ENCODE peak calls at places on chromosome 19, in four cellular contexts. W, I, Z and K are unnamed samples.

GRCh38 chr19:24033962-24034342 is 53.0 kb upstream of the ZNF254 start:
- DNase-seq in I (peak), Z (peak), W (no peak), K (no peak)

GRCh38 chr19:872266-872951 is 12.9 kb downstream of the CFD start:
- DNase-seq in Z (no peak), I (peak), W (peak), K (peak)

GRCh38 chr19:6076675-6077463 is 33.4 kb downstream of the RFX2 start:
- DNase-seq in W (no peak), Z (no peak), I (no peak), K (no peak)

GRCh38 chr19:45049073-45049736 is 10.4 kb downstream of the CLASRP start:
- DNase-seq in Z (no peak), I (no peak), W (no peak), K (no peak)

GRCh38 chr19:35299523-35300339 is 7.8 kb downstream of the MAG start:
- DNase-seq in W (no peak), I (peak), Z (no peak), K (peak)

GRCh38 chr19:29655648-29656335 is 9.5 kb upstream of the PLEKHF1 start:
- DNase-seq in I (no peak), W (no peak), Z (no peak), K (no peak)

GRCh38 chr19:18464646-18465045 is 26.7 kb upstream of the ISYNA1 start:
- DNase-seq in Z (peak), I (no peak), W (no peak), K (no peak)

GRCh38 chr19:29712744-29713516 is 2.1 kb downstream of the C19orf12 start:
- DNase-seq in Z (no peak), I (no peak), W (no peak), K (no peak)

GRCh38 chr19:32018014-32018413 is 327.4 kb upstream of the ZNF507 start:
- DNase-seq in I (no peak), Z (no peak), W (no peak), K (no peak)

GRCh38 chr19:18996796-18997394 is 36.4 kb downstream of the SUGP2 start:
- DNase-seq in I (no peak), Z (no peak), W (no peak), K (no peak)

GRCh38 chr19:54179921-54180452 is 7.0 kb upstream of the TMC4 start:
- DNase-seq in I (no peak), Z (peak), W (no peak), K (peak)

GRCh38 chr19:54325194-54325621 is 12.2 kb upstream of the LILRA5 start:
- DNase-seq in W (no peak), I (peak), Z (peak), K (peak)

GRCh38 chr19:5586300-5587070 is 18.7 kb upstream of the TINCR start:
- DNase-seq in Z (no peak), I (no peak), W (no peak), K (no peak)

GRCh38 chr19:18109731-18110671 is 12.4 kb downstream of the MAST3 start:
- DNase-seq in Z (peak), I (peak), W (no peak), K (peak)

GRCh38 chr19:29044037-29044436 is 168.9 kb downstream of the UQCRFS1 start:
- DNase-seq in W (no peak), Z (no peak), I (no peak), K (no peak)

GRCh38 chr19:3768748-3769099 is 3.3 kb downstream of the RAX2 start:
- DNase-seq in W (no peak), I (no peak), Z (no peak), K (no peak)

GRCh38 chr19:16714702-16715294 is 4.8 kb upstream of the NWD1 start:
- DNase-seq in Z (peak), I (peak), W (peak), K (peak)

GRCh38 chr19:41588497-41589209 is 12.7 kb downstream of the CEACAM21 start:
- DNase-seq in Z (peak), I (peak), W (no peak), K (peak)

GRCh38 chr19:39065928-39066327 is 18.2 kb upstream of the ACP7 start:
- DNase-seq in Z (no peak), I (no peak), W (no peak), K (no peak)

GRCh38 chr19:2923510-2923909 is 21.3 kb downstream of the ZNF77 start:
- DNase-seq in I (no peak), Z (peak), W (no peak), K (no peak)

GRCh38 chr19:44580366-44580895 is 32.9 kb upstream of the IGSF23 start:
- DNase-seq in W (no peak), Z (no peak), I (no peak), K (no peak)

GRCh38 chr19:31127132-31127967 is 221.9 kb downstream of the TSHZ3 start:
- DNase-seq in I (no peak), W (no peak), Z (no peak), K (no peak)

GRCh38 chr19:45323671-45324081 is 1.0 kb upstream of the CKM start:
- DNase-seq in Z (no peak), W (no peak), I (no peak), K (peak)

GRCh38 chr19:374183-374885 is 29.7 kb upstream of the MIER2 start:
- DNase-seq in I (no peak), Z (no peak), W (no peak), K (no peak)

GRCh38 chr19:2139385-2140192 is 11.8 kb downstream of the AP3D1 start:
- DNase-seq in I (no peak), W (no peak), Z (no peak), K (no peak)

GRCh38 chr19:36215276-36216171 is 618 bp downstream of the ZNF146 start:
- DNase-seq in I (peak), W (no peak), Z (no peak), K (no peak)

DNA sequence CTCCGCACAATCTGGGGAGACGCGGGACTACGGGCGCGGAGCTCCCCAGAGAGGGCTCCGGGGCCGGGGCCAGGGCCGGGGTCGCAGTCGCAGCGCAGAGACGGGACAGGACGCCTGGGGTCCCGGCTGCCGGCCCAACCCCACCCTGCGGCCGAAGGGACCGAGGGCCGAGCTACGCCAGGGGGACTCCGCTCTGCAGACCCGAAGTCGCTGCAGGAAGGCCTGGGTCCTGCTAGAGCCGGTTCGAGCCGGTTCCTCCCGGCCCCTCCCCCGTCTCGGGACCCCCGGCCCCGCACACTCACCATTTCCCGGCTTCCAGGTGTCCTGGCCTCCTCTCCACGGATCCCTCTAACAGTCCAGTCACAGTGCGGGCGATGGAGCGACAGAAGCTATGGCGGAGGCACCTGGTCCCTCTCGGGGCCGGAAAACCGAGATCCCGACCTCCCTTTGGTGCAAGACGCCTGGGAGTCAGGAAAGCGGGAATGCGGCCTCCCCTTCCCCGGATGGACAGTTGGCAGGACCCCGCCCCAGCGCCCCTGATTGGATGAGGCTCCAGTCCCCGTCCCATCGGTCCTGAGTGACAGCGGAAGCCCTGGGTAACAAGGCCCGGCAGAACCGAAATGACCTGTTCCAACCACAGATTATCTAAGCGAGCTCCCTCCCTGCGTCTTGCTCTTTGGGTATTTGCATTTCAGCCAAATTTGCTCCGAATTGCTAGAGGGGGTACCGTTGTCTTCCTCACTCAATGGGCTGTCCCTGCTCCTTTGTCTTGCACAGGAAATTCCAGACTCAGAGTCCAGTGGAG is at the start of gene ZNF625:
- DNase-seq in Z (peak), W (peak), I (no peak), K (peak)
- TF ChIP-seq CBFB in Z (no peak), W (no peak), I (no peak), K (no peak)

GRCh38 chr19:7598180-7598579 is 2.5 kb downstream of the CAMSAP3 start:
- DNase-seq in Z (no peak), I (no peak), W (no peak), K (no peak)

GRCh38 chr19:7595466-7596133 is at the start of gene CAMSAP3:
- DNase-seq in Z (peak), W (no peak), I (peak), K (peak)

GRCh38 chr19:7596191-7596937 is 701 bp downstream of the CAMSAP3 start:
- DNase-seq in W (no peak), I (no peak), Z (no peak), K (no peak)

GRCh38 chr19:7600721-7601120 is 5.1 kb downstream of the CAMSAP3 start:
- DNase-seq in W (no peak), Z (no peak), I (no peak), K (no peak)

DNA sequence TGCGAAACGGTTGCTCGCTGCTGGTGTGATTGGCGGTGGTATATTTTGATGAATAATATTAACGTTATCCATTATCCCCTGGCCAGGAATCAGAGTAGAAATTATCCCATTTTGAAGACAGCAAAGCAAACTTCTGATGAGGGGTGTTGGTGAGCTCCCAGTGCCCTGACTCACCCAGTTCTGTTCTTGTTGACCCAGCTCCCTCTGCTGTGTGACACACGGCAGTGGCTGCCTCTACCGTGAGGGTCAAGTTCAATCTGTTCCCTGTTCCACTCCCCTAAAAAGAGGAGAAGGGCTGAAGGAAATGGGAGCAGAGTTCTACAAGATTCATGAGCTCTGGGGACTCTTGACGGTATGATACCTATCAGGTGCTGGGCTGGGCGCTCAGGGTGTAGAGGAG is 2.0 kb downstream of the CAMSAP3 start:
- DNase-seq in Z (peak), W (no peak), I (no peak), K (no peak)
- TF ChIP-seq CBFB in Z (no peak), W (no peak), I (no peak), K (no peak)

GRCh38 chr19:56191711-56192110 is 5.9 kb downstream of the ZSCAN5B start:
- DNase-seq in Z (no peak), W (no peak), I (no peak), K (no peak)
- TF ChIP-seq CBFB in Z (no peak), W (no peak), I (no peak), K (no peak)

GRCh38 chr19:33158365-33158764 is 26.5 kb downstream of the WDR88 start:
- DNase-seq in I (no peak), W (no peak), Z (peak), K (no peak)

GRCh38 chr19:33159149-33159548 is 27.2 kb downstream of the WDR88 start:
- DNase-seq in W (no peak), Z (no peak), I (no peak), K (no peak)

GRCh38 chr19:33159893-33160292 is 28.0 kb downstream of the WDR88 start:
- DNase-seq in I (no peak), Z (no peak), W (no peak), K (no peak)

GRCh38 chr19:33157906-33158305 is 26.0 kb downstream of the WDR88 start:
- DNase-seq in I (no peak), W (no peak), Z (no peak), K (no peak)

GRCh38 chr19:33156354-33156753 is 24.4 kb downstream of the WDR88 start:
- DNase-seq in Z (peak), W (no peak), I (no peak), K (no peak)
- TF ChIP-seq CBFB in Z (no peak), W (no peak), I (no peak), K (no peak)

DNA sequence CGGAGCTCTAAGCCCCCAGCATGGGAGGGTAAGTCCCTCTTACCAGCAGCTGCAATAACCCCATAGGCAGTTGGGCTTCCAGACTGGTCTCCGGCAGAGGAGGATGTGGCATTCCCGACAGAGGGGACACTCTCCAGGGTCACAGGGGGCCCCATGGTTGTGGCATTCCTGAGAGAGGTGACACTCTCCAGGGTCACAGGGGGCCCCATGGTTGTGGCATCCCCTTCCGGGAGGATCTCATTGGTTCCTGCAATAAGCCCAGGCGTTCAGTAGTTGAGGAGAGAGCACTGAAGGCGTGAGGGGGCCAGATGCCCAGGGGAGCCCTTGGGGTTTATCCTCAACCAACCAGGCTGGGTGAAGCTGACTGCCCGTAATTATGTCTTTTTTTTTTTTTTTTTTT is 5.4 kb downstream of the CD320 start:
- DNase-seq in W (no peak), Z (no peak), I (no peak), K (peak)
- TF ChIP-seq CBFB in W (no peak), Z (no peak), I (no peak), K (no peak)

GRCh38 chr19:13189600-13189999 is 39.4 kb downstream of the IER2 start:
- DNase-seq in W (no peak), Z (peak), I (no peak), K (no peak)
- TF ChIP-seq CBFB in W (no peak), Z (no peak), I (no peak), K (no peak)

GRCh38 chr19:47100290-47100689 is 13.3 kb downstream of the ZC3H4 start:
- DNase-seq in I (no peak), W (no peak), Z (no peak), K (no peak)
- TF ChIP-seq CBFB in I (no peak), W (no peak), Z (no peak), K (no peak)

DNA sequence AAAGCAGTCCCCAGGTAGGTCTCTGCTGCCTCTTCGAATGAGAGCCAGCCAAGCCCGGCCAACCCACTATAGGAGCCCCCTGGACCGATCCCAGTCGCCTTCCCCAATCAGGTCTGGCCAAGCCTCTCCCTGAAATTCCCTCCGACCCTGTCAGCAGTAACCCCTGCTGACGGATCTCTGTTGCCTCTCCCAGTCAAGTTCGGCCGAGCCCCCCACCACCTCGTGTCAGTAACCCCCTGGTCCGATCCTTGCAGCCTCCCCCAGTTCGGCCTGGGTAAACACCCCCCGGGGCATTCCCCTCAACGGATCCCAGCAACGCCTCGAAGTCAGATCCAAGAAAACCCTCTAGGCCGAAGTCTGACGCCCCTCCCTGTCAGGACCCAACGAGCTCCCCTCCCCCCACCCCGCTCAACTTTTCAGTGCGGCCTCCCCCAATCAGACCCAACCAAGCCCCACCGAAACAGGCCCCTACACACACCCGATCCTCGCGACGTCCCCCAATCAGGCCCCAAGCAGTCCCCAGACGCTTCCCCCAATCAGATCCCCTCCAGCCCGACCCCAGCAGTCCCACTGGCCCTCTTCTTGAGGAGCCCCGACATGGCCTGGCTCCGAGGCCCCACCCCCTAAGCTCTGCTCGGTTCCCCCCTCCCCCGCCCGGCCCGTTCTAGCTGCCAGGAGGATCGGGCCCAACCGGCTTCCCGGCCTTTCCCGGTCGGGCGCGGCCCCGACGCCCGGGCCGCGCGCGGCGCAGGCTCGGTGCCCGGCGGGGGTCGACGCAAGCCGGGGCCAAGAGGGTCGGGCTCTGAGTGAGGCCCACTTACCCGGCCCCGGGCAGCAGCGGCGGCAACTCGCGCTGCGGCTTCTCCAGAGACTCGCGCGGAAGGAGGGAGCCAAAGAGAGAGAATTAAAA is 1.8 kb downstream of the TNPO2 start:
- DNase-seq in Z (peak), W (no peak), I (peak), K (peak)
- TF ChIP-seq CBFB in Z (no peak), W (no peak), I (no peak), K (no peak)

DNA sequence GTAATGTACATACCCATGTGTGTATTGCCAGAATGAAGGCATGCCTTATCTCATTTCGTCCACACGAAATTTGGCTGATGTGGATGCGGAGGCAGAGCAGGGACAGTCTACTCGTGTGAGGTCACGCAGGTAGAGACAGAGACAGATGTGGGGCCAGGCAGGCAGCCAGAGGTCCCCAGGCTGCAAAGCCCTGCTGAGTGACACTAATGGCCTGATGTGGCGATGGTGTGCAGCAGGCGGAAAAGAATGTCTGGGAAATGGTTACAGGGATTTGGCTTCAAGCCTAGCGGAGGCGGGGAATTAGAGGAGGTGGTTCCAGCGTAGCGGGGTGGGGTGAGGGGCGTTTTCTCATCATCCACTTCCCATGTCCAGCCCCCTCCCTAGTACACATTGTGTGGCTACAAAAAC is 4.2 kb upstream of the IZUMO2 start:
- DNase-seq in Z (peak), W (no peak), I (no peak), K (no peak)
- TF ChIP-seq CBFB in Z (no peak), W (no peak), I (no peak), K (no peak)

GRCh38 chr19:15643387-15643786 is 2.7 kb downstream of the CYP4F3 start:
- DNase-seq in I (no peak), W (no peak), Z (peak), K (no peak)

GRCh38 chr19:15642807-15643206 is 2.1 kb downstream of the CYP4F3 start:
- DNase-seq in Z (no peak), I (no peak), W (no peak), K (no peak)

GRCh38 chr19:15640294-15640903 is at the start of gene CYP4F3:
- DNase-seq in Z (peak), W (no peak), I (peak), K (no peak)

GRCh38 chr19:15640904-15641597 is 354 bp downstream of the CYP4F3 start:
- DNase-seq in W (no peak), Z (peak), I (no peak), K (no peak)

GRCh38 chr19:15641901-15642491 is 1.3 kb downstream of the CYP4F3 start:
- DNase-seq in W (no peak), Z (no peak), I (no peak), K (no peak)
- TF ChIP-seq CBFB in W (no peak), Z (no peak), I (no peak), K (no peak)